ENCODE peak calls at places on chromosome 18, in six cellular contexts. E is foreskin fibroblast, Z is MCF 10A, N is astrocyte, J is A549, L is nephron progenitor cell. U is an unnamed sample.

GRCh38 chr18:33404244-33404873 is 36.2 kb downstream of the CCDC178 start:
- DNase-seq in E (peak; percentile 1), Z (no peak), N (no peak), J (no peak), L (no peak), U (no peak)

GRCh38 chr18:49849331-49850217 is 36.2 kb upstream of the ACAA2 start:
- DNase-seq in E (peak; percentile 83), Z (peak; percentile 98), N (peak; percentile 91), J (peak; percentile 92), L (peak; percentile 26), U (peak; percentile 96)

GRCh38 chr18:22347624-22348511 is 69.8 kb downstream of the CTAGE1 start:
- DNase-seq in E (peak; percentile 24), Z (no peak), N (no peak), J (no peak), L (no peak), U (peak; percentile 49)

GRCh38 chr18:24915547-24915946 is 436.4 kb downstream of the ZNF521 start:
- DNase-seq in E (peak; percentile 73), Z (peak; percentile 28), N (peak; percentile 35), J (no peak), L (no peak), U (no peak)

GRCh38 chr18:76426738-76427305 is 68.2 kb downstream of the ZNF516 start:
- DNase-seq in E (peak; percentile 67), Z (peak; percentile 51), N (no peak), J (peak; percentile 34), L (peak; percentile 79), U (peak; percentile 51)

GRCh38 chr18:32048507-32049091 is 30.0 kb downstream of the RNF125 start:
- DNase-seq in E (peak; percentile 50), Z (peak; percentile 47), N (no peak), J (no peak), L (no peak), U (no peak)

GRCh38 chr18:25284278-25284677 is 67.7 kb downstream of the ZNF521 start:
- DNase-seq in E (no peak), Z (no peak), N (no peak), J (no peak), L (no peak), U (no peak)

GRCh38 chr18:7856099-7856498 is 289.0 kb downstream of the PTPRM start:
- DNase-seq in E (no peak), Z (no peak), N (no peak), J (no peak), L (no peak), U (no peak)

GRCh38 chr18:47206945-47207637 is 30.9 kb upstream of the IER3IP1 start:
- DNase-seq in E (no peak), Z (no peak), N (peak; percentile 1), J (no peak), L (no peak), U (no peak)

GRCh38 chr18:725641-726040 is 13.2 kb upstream of the ENOSF1 start:
- DNase-seq in E (no peak), Z (no peak), N (no peak), J (no peak), L (no peak), U (no peak)

GRCh38 chr18:34159691-34160185 is 65.0 kb downstream of the NOL4 start:
- DNase-seq in E (no peak), Z (no peak), N (no peak), J (no peak), L (peak; percentile 3), U (no peak)

GRCh38 chr18:21313576-21313975 is 71.5 kb downstream of the GREB1L start:
- DNase-seq in E (no peak), Z (no peak), N (no peak), J (no peak), L (no peak), U (no peak)

GRCh38 chr18:8703181-8703638 is 2.1 kb upstream of the MTCL1 start:
- DNase-seq in E (no peak), Z (no peak), N (no peak), J (no peak), L (peak; percentile 19), U (peak; percentile 28)

GRCh38 chr18:24837065-24837464 is 376.6 kb downstream of the HRH4 start:
- DNase-seq in E (peak; percentile 81), Z (no peak), N (peak; percentile 46), J (no peak), L (no peak), U (no peak)

GRCh38 chr18:34970106-34970505 is 71.1 kb upstream of the MAPRE2 start:
- DNase-seq in E (peak; percentile 78), Z (peak; percentile 23), N (peak; percentile 36), J (no peak), L (no peak), U (no peak)

GRCh38 chr18:50620319-50620718 is 60.4 kb downstream of the MAPK4 start:
- DNase-seq in E (no peak), Z (no peak), N (no peak), J (no peak), L (no peak), U (no peak)

GRCh38 chr18:71398530-71398929 is 1109.7 kb downstream of the SOCS6 start:
- DNase-seq in E (peak; percentile 2), Z (peak; percentile 45), N (peak; percentile 3), J (no peak), L (peak; percentile 22), U (peak; percentile 32)

GRCh38 chr18:31648966-31649429 is 35.4 kb downstream of the B4GALT6 start:
- DNase-seq in E (peak; percentile 47), Z (peak; percentile 69), N (peak; percentile 68), J (peak; percentile 21), L (no peak), U (peak; percentile 28)

GRCh38 chr18:33593261-33593660 is 15.2 kb downstream of the ASXL3 start:
- DNase-seq in E (no peak), Z (no peak), N (no peak), J (no peak), L (no peak), U (no peak)

GRCh38 chr18:1436199-1436598 is 531.5 kb downstream of the ADCYAP1 start:
- DNase-seq in E (no peak), Z (no peak), N (no peak), J (no peak), L (no peak), U (no peak)

GRCh38 chr18:79121746-79122474 is 52.7 kb downstream of the ATP9B start:
- DNase-seq in E (peak; percentile 8), Z (no peak), N (peak; percentile 79), J (no peak), L (no peak), U (no peak)

GRCh38 chr18:53268455-53268854 is 928.5 kb downstream of the DCC start:
- DNase-seq in E (no peak), Z (peak; percentile 8), N (no peak), J (no peak), L (no peak), U (no peak)

GRCh38 chr18:29176681-29177080 is 999.8 kb upstream of the CDH2 start:
- DNase-seq in E (peak; percentile 20), Z (no peak), N (no peak), J (no peak), L (no peak), U (no peak)

GRCh38 chr18:44696892-44697291 is 16.2 kb downstream of the SETBP1 start:
- DNase-seq in E (peak; percentile 42), Z (peak; percentile 42), N (peak; percentile 47), J (no peak), L (no peak), U (peak; percentile 30)

GRCh38 chr18:42364042-42364441 is 409.0 kb downstream of the PIK3C3 start:
- DNase-seq in E (no peak), Z (no peak), N (no peak), J (no peak), L (no peak), U (no peak)

GRCh38 chr18:49560277-49561126 is 1.4 kb upstream of the LIPG start:
- DNase-seq in E (peak; percentile 56), Z (no peak), N (no peak), J (no peak), L (peak; percentile 46), U (peak; percentile 57)

GRCh38 chr18:66621816-66622576 is 18.1 kb upstream of the CDH19 start:
- DNase-seq in E (no peak), Z (no peak), N (no peak), J (no peak), L (no peak), U (no peak)

GRCh38 chr18:66616523-66616983 is 12.7 kb upstream of the CDH19 start:
- DNase-seq in E (no peak), Z (peak; percentile 31), N (no peak), J (no peak), L (peak; percentile 18), U (no peak)
- TF ChIP-seq CTCF in E (no peak), Z (peak; percentile 33), N (no peak), J (peak; percentile 13), L (peak; percentile 60), U (no peak)

GRCh38 chr18:55575066-55575465 is 12.9 kb downstream of the TCF4 start:
- DNase-seq in E (no peak), Z (no peak), N (no peak), J (no peak), L (no peak), U (no peak)

GRCh38 chr18:55579471-55579870 is 8.5 kb downstream of the TCF4 start:
- DNase-seq in E (no peak), Z (no peak), N (no peak), J (no peak), L (no peak), U (no peak)

GRCh38 chr18:55575949-55576348 is 12.0 kb downstream of the TCF4 start:
- DNase-seq in E (no peak), Z (no peak), N (no peak), J (no peak), L (no peak), U (no peak)

GRCh38 chr18:55579888-55580287 is 8.1 kb downstream of the TCF4 start:
- DNase-seq in E (no peak), Z (no peak), N (no peak), J (no peak), L (no peak), U (no peak)

GRCh38 chr18:55577812-55578539 is 10.0 kb downstream of the TCF4 start:
- DNase-seq in E (no peak), Z (peak; percentile 2), N (no peak), J (no peak), L (no peak), U (no peak)
- TF ChIP-seq CTCF in E (no peak), Z (peak; percentile 12), N (no peak), J (peak; percentile 17), L (no peak), U (no peak)

GRCh38 chr18:13581496-13581895 is 144.9 kb downstream of the FAM210A start:
- DNase-seq in E (no peak), Z (no peak), N (no peak), J (no peak), L (no peak), U (no peak)
- TF ChIP-seq CTCF in E (no peak), Z (no peak), N (no peak), J (no peak), L (no peak), U (no peak)

DNA sequence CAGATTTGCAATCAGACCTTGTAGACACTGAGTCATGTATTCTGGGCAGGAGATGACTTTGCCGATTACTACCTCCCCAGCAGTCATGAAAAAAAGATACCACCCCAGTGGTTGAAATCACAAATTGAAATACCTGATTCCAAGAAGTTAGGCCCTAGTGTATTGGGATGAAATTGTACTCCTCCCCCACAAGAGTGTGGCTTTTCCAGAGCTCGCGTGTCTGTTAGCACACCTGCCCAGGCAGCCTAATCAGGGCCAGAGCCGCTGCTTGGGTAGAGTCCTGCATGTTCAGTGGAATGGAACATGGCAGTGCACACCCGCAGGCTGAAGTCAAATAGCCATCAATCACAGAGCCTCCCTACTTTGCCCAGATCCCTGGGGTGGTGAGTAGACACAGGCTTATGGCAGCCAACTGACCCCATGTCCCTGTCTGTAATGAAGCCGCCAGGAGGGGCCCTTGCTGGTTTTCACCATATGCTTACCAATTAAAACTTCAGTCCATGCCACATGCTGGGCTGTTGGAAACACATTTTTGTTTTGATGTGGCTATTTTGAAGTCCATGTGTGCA is 122.4 kb downstream of the TPGS2 start:
- DNase-seq in E (peak; percentile 63), Z (no peak), N (peak; percentile 55), J (no peak), L (peak; percentile 40), U (no peak)
- TF ChIP-seq CTCF in E (no peak), Z (no peak), N (no peak), J (no peak), L (no peak), U (no peak)

GRCh38 chr18:57959278-57959677 is 84.7 kb upstream of the NEDD4L start:
- DNase-seq in E (peak; percentile 67), Z (peak; percentile 84), N (peak; percentile 32), J (peak; percentile 67), L (peak; percentile 8), U (peak; percentile 72)
- TF ChIP-seq CTCF in E (peak; percentile 20), Z (peak; percentile 53), N (peak; percentile 46), J (peak; percentile 56), L (no peak), U (no peak)

U was measured in Calu3.